ENCODE peak calls at places on chromosomes 16 and 17, in eight cellular contexts. G is tibial artery, S is left ventricle myocardium inferior, O is osteoblast, R is GM23338, I is colonic mucosa, Y is body of pancreas, F is mucosa of descending colon. T is an unnamed sample. For H3K36me3, the result is how much of the 10 kb centered on the place peaks cover.

GRCh38 chr16:30977502-30977901 is 7.5 kb upstream of the HSD3B7 start:
- DNase-seq in G (no peak), S (no peak), O (no peak), R (peak), I (no peak), Y (no peak), F (no peak), T (peak)

GRCh38 chr16:48126801-48127644 is 28.8 kb downstream of the ABCC12 start:
- DNase-seq in G (no peak), S (no peak), O (peak), R (no peak), I (no peak), Y (peak), F (no peak), T (no peak)

GRCh38 chr17:30323262-30323894 is 10.5 kb downstream of the TMIGD1 start:
- DNase-seq in G (no peak), S (no peak), O (no peak), R (no peak), I (no peak), Y (peak), F (no peak), T (no peak)

GRCh38 chr17:51362818-51363598 is 102.7 kb downstream of the UTP18 start:
- DNase-seq in G (no peak), S (no peak), O (peak), R (peak), I (no peak), Y (no peak), F (no peak), T (no peak)

GRCh38 chr16:54933281-54934150 is 2.9 kb downstream of the IRX5 start:
- DNase-seq in G (no peak), S (no peak), O (peak), R (peak), I (no peak), Y (no peak), F (no peak), T (peak)

GRCh38 chr17:66467766-66468165 is 165.4 kb downstream of the PRKCA start:
- DNase-seq in G (no peak), S (no peak), O (no peak), R (no peak), I (no peak), Y (no peak), F (no peak), T (no peak)

GRCh38 chr16:78744796-78745464 is 645.5 kb downstream of the WWOX start:
- DNase-seq in G (no peak), S (no peak), O (peak), R (no peak), I (no peak), Y (no peak), F (no peak), T (no peak)

GRCh38 chr17:3659541-3660111 is 8.8 kb downstream of the TAX1BP3 start:
- DNase-seq in G (peak), S (peak), O (peak), R (no peak), I (peak), Y (peak), F (peak), T (peak)

GRCh38 chr17:38510424-38511125 is 82.3 kb downstream of the ARHGAP23 start:
- DNase-seq in G (no peak), S (no peak), O (peak), R (peak), I (no peak), Y (peak), F (peak), T (peak)

GRCh38 chr16:54284319-54284930 is 2.2 kb downstream of the IRX3 start:
- DNase-seq in G (no peak), S (no peak), O (peak), R (peak), I (no peak), Y (peak), F (peak), T (peak)

GRCh38 chr17:66711936-66712335 is 123.0 kb upstream of the CACNG5 start:
- DNase-seq in G (no peak), S (no peak), O (no peak), R (peak), I (peak), Y (peak), F (peak), T (no peak)

GRCh38 chr17:14396542-14396941 is 95.7 kb downstream of the HS3ST3B1 start:
- DNase-seq in G (no peak), S (no peak), O (peak), R (no peak), I (no peak), Y (no peak), F (no peak), T (no peak)

GRCh38 chr17:2421315-2422147 is 20.7 kb upstream of the MNT start:
- DNase-seq in G (no peak), S (no peak), O (peak), R (peak), I (no peak), Y (peak), F (no peak), T (no peak)

GRCh38 chr17:83079340-83079747 is at the start of gene METRNL:
- DNase-seq in G (peak), S (peak), O (peak), R (peak), I (peak), Y (peak), F (peak), T (peak)

GRCh38 chr16:84656557-84657130 is 8.3 kb downstream of the KLHL36 start:
- DNase-seq in G (no peak), S (no peak), O (no peak), R (no peak), I (no peak), Y (no peak), F (no peak), T (no peak)

GRCh38 chr17:77892469-77893143 is 65.9 kb upstream of the TNRC6C start:
- DNase-seq in G (no peak), S (no peak), O (peak), R (peak), I (no peak), Y (peak), F (no peak), T (peak)

GRCh38 chr17:8122923-8123694 is 797 bp downstream of the HES7 start:
- DNase-seq in G (no peak), S (no peak), O (peak), R (peak), I (peak), Y (peak), F (no peak), T (peak)

GRCh38 chr16:13108126-13108525 is 206.7 kb downstream of the SHISA9 start:
- DNase-seq in G (no peak), S (no peak), O (no peak), R (no peak), I (no peak), Y (no peak), F (no peak), T (no peak)

GRCh38 chr16:50273382-50273690 is 7.0 kb downstream of the ADCY7 start:
- DNase-seq in G (no peak), S (no peak), O (no peak), R (no peak), I (no peak), Y (no peak), F (peak), T (no peak)

GRCh38 chr17:69501591-69502468 is 87.3 kb downstream of the MAP2K6 start:
- DNase-seq in G (peak), S (no peak), O (no peak), R (peak), I (peak), Y (peak), F (peak), T (peak)

GRCh38 chr17:67044940-67045339 is 586 bp downstream of the CACNG1 start:
- DNase-seq in G (no peak), S (no peak), O (no peak), R (no peak), I (no peak), Y (peak), F (no peak), T (no peak)

GRCh38 chr17:66667491-66668030 is 167.4 kb upstream of the CACNG5 start:
- DNase-seq in G (no peak), S (no peak), O (no peak), R (no peak), I (no peak), Y (no peak), F (no peak), T (no peak)

GRCh38 chr17:44191941-44192496 is 5.2 kb downstream of the TMUB2 start:
- DNase-seq in G (no peak), S (no peak), O (no peak), R (peak), I (peak), Y (no peak), F (peak), T (peak)

GRCh38 chr17:4136373-4136772 is 6.5 kb downstream of the ZZEF1 start:
- DNase-seq in G (no peak), S (peak), O (no peak), R (no peak), I (peak), Y (peak), F (peak), T (no peak)

GRCh38 chr16:84156342-84156784 is 11.3 kb downstream of the DNAAF1 start:
- DNase-seq in G (no peak), S (no peak), O (no peak), R (no peak), I (no peak), Y (no peak), F (no peak), T (no peak)

GRCh38 chr17:2406271-2406902 is 5.5 kb upstream of the MNT start:
- DNase-seq in G (no peak), S (no peak), O (no peak), R (no peak), I (peak), Y (no peak), F (peak), T (no peak)

GRCh38 chr17:49707246-49707607 is 537 bp downstream of the SLC35B1 start:
- DNase-seq in G (no peak), S (no peak), O (no peak), R (peak), I (no peak), Y (no peak), F (no peak), T (peak)

GRCh38 chr17:80220709-80221215 is 535 bp downstream of the SLC26A11 start:
- DNase-seq in G (no peak), S (no peak), O (peak), R (peak), I (peak), Y (peak), F (peak), T (no peak)

GRCh38 chr17:50118076-50118827 is 11.7 kb downstream of the SAMD14 start:
- DNase-seq in G (no peak), S (no peak), O (peak), R (no peak), I (no peak), Y (no peak), F (no peak), T (no peak)

GRCh38 chr16:57807252-57807967 is 5.1 kb upstream of the KIFC3 start:
- DNase-seq in G (no peak), S (no peak), O (no peak), R (no peak), I (no peak), Y (no peak), F (peak), T (no peak)

GRCh38 chr16:85164838-85165516 is 52.7 kb upstream of the CIBAR2 start:
- DNase-seq in G (peak), S (no peak), O (peak), R (no peak), I (no peak), Y (no peak), F (no peak), T (no peak)

GRCh38 chr16:20317117-20317516 is 10.2 kb downstream of the GP2 start:
- DNase-seq in G (no peak), S (no peak), O (no peak), R (no peak), I (no peak), Y (no peak), F (no peak), T (no peak)

GRCh38 chr16:80200079-80200478 is 340.7 kb upstream of the DYNLRB2 start:
- DNase-seq in G (no peak), S (no peak), O (no peak), R (no peak), I (no peak), Y (no peak), F (no peak), T (no peak)

GRCh38 chr16:50521246-50521900 is 26.8 kb upstream of the NKD1 start:
- DNase-seq in G (no peak), S (no peak), O (no peak), R (no peak), I (no peak), Y (no peak), F (no peak), T (no peak)

DNA sequence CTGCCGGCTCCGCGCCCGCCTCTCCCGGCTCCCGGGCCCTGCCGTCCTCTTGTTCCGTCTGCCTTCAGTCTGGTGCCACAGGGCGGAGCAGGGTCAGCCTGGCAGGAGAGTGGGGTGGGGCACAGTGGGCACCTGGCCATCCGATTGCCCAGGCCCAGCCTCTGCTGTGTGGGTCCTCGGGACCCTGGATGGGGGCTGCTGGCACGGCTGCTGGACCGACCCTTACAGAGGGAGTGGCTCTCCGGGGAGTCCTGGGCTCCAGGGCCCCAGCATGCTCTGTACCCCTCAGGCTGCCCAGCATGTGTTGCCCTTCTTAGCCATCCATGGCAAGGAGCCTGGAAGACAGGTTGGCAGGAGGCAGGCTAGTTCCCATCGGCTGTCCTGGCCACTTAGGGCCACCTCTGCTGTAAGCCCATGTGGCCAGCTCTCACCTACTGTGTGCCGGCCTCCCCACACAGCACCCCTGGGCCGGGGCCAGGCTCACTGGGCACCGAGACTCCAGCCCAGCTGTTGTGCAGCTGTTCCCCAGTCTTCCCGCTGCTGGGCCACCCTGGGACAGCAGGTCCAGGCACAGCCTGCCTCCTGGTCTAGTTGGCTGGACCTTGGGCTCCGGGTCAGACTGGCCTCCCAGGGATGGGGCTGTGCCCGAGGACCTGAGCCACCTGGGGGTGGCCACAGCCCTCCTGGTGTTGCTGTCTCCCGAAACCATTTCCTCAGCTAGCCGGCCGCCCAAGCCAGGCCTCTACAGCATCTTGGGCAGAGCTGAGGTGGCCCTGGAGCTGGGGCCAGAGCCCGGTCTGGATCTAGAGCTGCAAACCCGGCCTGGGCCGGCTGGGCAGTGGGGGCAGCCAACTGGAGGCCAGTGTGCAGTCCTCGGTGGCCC is 24.9 kb downstream of the BAHCC1 start:
- DNase-seq in G (no peak), S (peak), O (no peak), R (no peak), I (no peak), Y (no peak), F (peak), T (no peak)
- H3K4me3 ChIP-seq in G (peak), S (peak), O (peak), R (no peak), I (peak), Y (no peak), F (no peak), T (no peak)

GRCh38 chr16:4510131-4510530 is 28.4 kb downstream of the CDIP1 start:
- DNase-seq in G (no peak), S (no peak), O (peak), R (no peak), I (no peak), Y (no peak), F (no peak), T (no peak)
- H3K36me3 ChIP-seq in G (half or more), S (half or more), O (half or more), R (under half), I (under half), Y (under half), F (under half), T (under half)

DNA sequence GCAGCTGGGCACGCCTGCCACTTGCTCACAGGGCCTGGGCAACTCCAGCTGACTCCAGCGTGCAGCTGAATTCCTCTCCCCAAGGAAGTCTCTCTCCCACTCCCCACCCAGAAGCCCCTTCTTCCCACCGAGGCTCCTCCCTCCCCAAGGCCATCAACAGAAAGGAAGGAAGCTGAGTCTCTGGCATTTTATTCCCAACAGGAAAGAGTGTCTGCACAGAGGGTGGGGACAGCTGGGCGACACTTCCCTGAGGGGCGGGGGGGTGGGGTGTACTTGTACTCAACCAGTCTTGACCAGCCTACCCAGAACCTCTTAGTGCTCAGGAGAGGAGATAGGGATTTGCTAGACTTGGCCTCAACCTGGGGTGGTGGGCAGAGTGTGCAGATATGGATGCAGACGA is at the start of gene EXOC3L1:
- DNase-seq in G (no peak), S (no peak), O (no peak), R (peak), I (no peak), Y (no peak), F (no peak), T (no peak)
- H3K4me3 ChIP-seq in G (no peak), S (peak), O (no peak), R (no peak), I (no peak), Y (no peak), F (no peak), T (peak)

GRCh38 chr17:5362162-5362811 is 57.2 kb downstream of the NUP88 start:
- DNase-seq in G (no peak), S (no peak), O (no peak), R (peak), I (no peak), Y (no peak), F (no peak), T (peak)
- H3K36me3 ChIP-seq in G (half or more), S (half or more), O (under half), R (under half), I (under half), Y (under half), F (under half), T (under half)

GRCh38 chr17:42553866-42554249 is 1.1 kb downstream of the HSD17B1 start:
- DNase-seq in G (no peak), S (no peak), O (peak), R (no peak), I (no peak), Y (peak), F (peak), T (no peak)

GRCh38 chr17:42555122-42555622 is 2.4 kb downstream of the HSD17B1 start:
- DNase-seq in G (no peak), S (no peak), O (peak), R (no peak), I (no peak), Y (no peak), F (no peak), T (peak)

GRCh38 chr17:42554250-42555121 is 1.8 kb downstream of the HSD17B1 start:
- DNase-seq in G (peak), S (peak), O (peak), R (peak), I (peak), Y (peak), F (peak), T (peak)

GRCh38 chr17:42548993-42549755 is 3.5 kb upstream of the HSD17B1 start:
- DNase-seq in G (no peak), S (no peak), O (peak), R (no peak), I (no peak), Y (no peak), F (no peak), T (peak)

GRCh38 chr17:42553161-42553818 is 567 bp downstream of the HSD17B1 start:
- DNase-seq in G (no peak), S (no peak), O (peak), R (peak), I (no peak), Y (no peak), F (peak), T (peak)
- H3K4me3 ChIP-seq in G (peak), S (peak), O (peak), R (peak), I (no peak), Y (no peak), F (no peak), T (no peak)